ENCODE peak calls at places on chromosomes 2 and 18, in four cellular contexts. B, M, C and T are unnamed samples.

GRCh38 chr18:55522011-55522410 is 66.0 kb downstream of the TCF4 start:
- DNase-seq in B (peak), M (no peak), C (peak), T (no peak)

GRCh38 chr2:14633451-14634211 is 1.1 kb downstream of the LRATD1 start:
- DNase-seq in B (no peak), M (no peak), C (no peak), T (no peak)

GRCh38 chr18:77077401-77077800 is 55.2 kb downstream of the MBP start:
- DNase-seq in B (no peak), M (no peak), C (no peak), T (no peak)

GRCh38 chr2:35168351-35168750 is 1187.2 kb upstream of the CRIM1 start:
- DNase-seq in B (no peak), M (no peak), C (no peak), T (no peak)

GRCh38 chr18:59620381-59620780 is 76.8 kb downstream of the CCBE1 start:
- DNase-seq in B (no peak), M (no peak), C (no peak), T (no peak)

GRCh38 chr2:3356799-3357198 is 20.8 kb downstream of the EIPR1 start:
- DNase-seq in B (no peak), M (no peak), C (no peak), T (no peak)

GRCh38 chr2:19982268-19982667 is 7.6 kb downstream of the WDR35 start:
- DNase-seq in B (no peak), M (peak), C (no peak), T (no peak)

GRCh38 chr2:151878655-151879563 is 50.7 kb upstream of the ARL5A start:
- DNase-seq in B (peak), M (peak), C (no peak), T (no peak)

GRCh38 chr2:128568106-128568505 is 249.4 kb upstream of the HS6ST1 start:
- DNase-seq in B (no peak), M (no peak), C (no peak), T (no peak)

GRCh38 chr18:27789406-27789805 is 387.5 kb downstream of the CDH2 start:
- DNase-seq in B (no peak), M (no peak), C (no peak), T (no peak)

GRCh38 chr2:37365669-37366068 is 21.2 kb downstream of the QPCT start:
- DNase-seq in B (no peak), M (no peak), C (no peak), T (no peak)

GRCh38 chr2:189880963-189881362 is 96.7 kb downstream of the PMS1 start:
- DNase-seq in B (no peak), M (no peak), C (no peak), T (no peak)

GRCh38 chr2:129877795-129878775 is 101.4 kb upstream of the RAB6C start:
- DNase-seq in B (peak), M (no peak), C (peak), T (no peak)

GRCh38 chr2:95305341-95306058 is 8.4 kb downstream of the KCNIP3 start:
- DNase-seq in B (no peak), M (peak), C (no peak), T (no peak)

GRCh38 chr18:79586436-79587297 is 92.9 kb upstream of the CTDP1 start:
- DNase-seq in B (peak), M (no peak), C (no peak), T (no peak)

GRCh38 chr2:218218409-218219185 is 1.6 kb downstream of the ARPC2 start:
- DNase-seq in B (no peak), M (no peak), C (no peak), T (peak)

GRCh38 chr2:84840306-84840705 is 40.6 kb downstream of the TRABD2A start:
- DNase-seq in B (peak), M (no peak), C (no peak), T (no peak)

GRCh38 chr18:47919916-47920315 is 10.5 kb downstream of the SMAD2 start:
- DNase-seq in B (no peak), M (no peak), C (no peak), T (no peak)

GRCh38 chr2:64568836-64569235 is 44.7 kb downstream of the AFTPH start:
- DNase-seq in B (no peak), M (peak), C (no peak), T (no peak)

GRCh38 chr2:63347361-63347760 is 240.9 kb downstream of the WDPCP start:
- DNase-seq in B (no peak), M (no peak), C (no peak), T (no peak)

GRCh38 chr2:122028371-122029102 is 273.1 kb downstream of the TSN start:
- DNase-seq in B (no peak), M (no peak), C (no peak), T (no peak)

GRCh38 chr18:68400889-68401288 is 314.0 kb downstream of the TMX3 start:
- DNase-seq in B (no peak), M (no peak), C (no peak), T (no peak)

GRCh38 chr2:218392891-218393462 is 6.7 kb upstream of the CTDSP1 start:
- DNase-seq in B (no peak), M (no peak), C (no peak), T (no peak)

DNA sequence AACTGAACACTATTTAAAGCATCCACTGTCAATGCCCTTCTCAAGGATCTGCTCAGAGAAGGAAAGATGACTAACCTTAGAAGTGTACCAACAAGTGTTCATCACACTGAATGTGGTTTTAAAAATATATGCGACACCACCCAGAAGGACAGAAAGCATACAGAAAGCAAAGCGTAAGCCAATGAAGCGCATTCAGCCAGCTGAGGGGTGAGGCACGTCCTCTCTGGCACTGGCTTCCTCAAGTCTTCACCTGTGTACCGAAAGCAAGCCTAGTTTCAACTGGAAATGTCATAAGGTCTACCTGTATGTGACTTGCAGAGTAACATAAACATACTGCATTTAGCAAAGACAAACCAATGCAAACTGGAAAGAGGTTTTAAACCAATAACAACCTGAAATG is 88.8 kb downstream of the PSMG2 start:
- DNase-seq in B (no peak), M (no peak), C (no peak), T (no peak)
- TF ChIP-seq FOXK2 in B (no peak), M (no peak), C (no peak), T (no peak)

GRCh38 chr2:23595601-23596251 is 210.7 kb downstream of the KLHL29 start:
- DNase-seq in B (no peak), M (peak), C (no peak), T (no peak)
- TF ChIP-seq FOXK2 in B (no peak), M (no peak), C (no peak), T (no peak)

GRCh38 chr2:239826376-239826775 is 198.8 kb downstream of the NDUFA10 start:
- DNase-seq in B (no peak), M (no peak), C (no peak), T (no peak)

GRCh38 chr2:239824866-239825704 is 200.1 kb downstream of the NDUFA10 start:
- DNase-seq in B (peak), M (no peak), C (no peak), T (no peak)

GRCh38 chr2:239825705-239825979 is 199.5 kb downstream of the NDUFA10 start:
- DNase-seq in B (no peak), M (no peak), C (no peak), T (no peak)

GRCh38 chr2:239822146-239822945 is 202.8 kb downstream of the NDUFA10 start:
- DNase-seq in B (no peak), M (no peak), C (no peak), T (peak)

GRCh38 chr2:239824051-239824694 is 201.0 kb downstream of the NDUFA10 start:
- DNase-seq in B (peak), M (peak), C (no peak), T (no peak)
- TF ChIP-seq FOXK2 in B (no peak), M (no peak), C (no peak), T (no peak)

DNA sequence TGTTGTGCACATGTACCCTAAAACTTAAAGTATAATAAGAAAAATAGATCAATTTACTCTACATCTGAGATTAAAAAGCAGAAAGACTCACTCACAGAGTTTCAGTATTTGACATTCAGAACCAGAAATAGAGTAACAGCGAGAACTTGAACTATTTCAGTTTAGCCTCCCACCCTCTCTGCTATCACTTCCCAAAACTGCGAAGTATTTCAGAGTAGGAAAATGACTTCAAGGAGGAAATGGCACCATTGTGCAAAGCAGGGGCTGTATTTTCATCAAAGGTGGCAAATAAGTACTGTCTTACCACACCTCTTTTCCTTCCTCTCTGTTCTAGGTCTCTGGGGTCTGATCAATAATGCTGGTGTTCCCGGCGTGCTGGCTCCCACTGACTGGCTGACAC is 13.6 kb downstream of the DHRS9 start:
- DNase-seq in B (no peak), M (no peak), C (no peak), T (peak)
- TF ChIP-seq FOXK2 in B (no peak), M (no peak), C (no peak), T (no peak)

DNA sequence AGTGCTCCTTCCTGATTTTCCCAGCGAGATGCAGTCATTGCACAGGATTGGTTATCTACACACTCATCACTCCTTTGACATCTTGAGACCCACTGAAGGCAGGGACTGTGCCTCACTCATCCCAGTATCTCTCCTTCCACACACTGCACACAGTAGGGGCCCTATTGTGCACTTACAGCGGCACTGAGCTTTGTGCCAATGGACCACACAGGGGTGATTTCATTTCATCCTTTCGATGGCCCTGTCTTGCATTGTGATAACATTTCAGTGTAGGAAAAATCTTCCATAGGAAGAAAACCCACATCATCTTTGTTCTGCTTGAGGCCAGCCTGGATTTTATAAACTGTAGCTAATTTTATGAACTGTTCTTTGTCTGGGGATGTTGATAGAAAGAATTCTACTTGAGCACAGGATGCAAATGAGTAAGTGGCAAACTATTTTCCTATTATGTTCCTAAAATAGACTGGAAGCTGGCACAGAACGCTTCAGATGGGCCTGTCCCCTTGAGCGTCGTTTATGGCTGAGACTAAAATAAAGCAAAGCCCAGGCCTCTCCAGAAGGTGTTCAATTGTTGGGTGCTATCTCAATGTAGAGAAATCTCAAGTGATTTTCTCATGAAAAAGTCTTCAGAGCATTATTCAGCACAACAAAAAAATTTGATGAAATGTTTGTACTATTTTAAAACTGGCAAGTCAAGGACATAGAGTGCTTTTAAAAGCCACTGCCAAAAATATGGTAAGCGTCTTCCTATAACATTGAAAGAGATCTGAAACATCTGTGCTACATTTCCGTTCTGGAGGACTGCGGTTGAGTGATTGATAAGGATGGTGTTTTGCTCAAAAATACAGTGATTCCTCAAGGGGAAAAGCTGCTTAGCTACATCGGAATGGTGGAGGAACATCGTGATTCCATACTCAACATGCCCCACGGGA is 10.7 kb upstream of the LRRFIP1 start:
- DNase-seq in B (no peak), M (no peak), C (no peak), T (no peak)
- TF ChIP-seq FOXK2 in B (no peak), M (no peak), C (no peak), T (no peak)

GRCh38 chr2:15797231-15797945 is 143.0 kb upstream of the MYCN start:
- DNase-seq in B (no peak), M (no peak), C (peak), T (no peak)
- TF ChIP-seq FOXK2 in B (no peak), M (no peak), C (no peak), T (no peak)

DNA sequence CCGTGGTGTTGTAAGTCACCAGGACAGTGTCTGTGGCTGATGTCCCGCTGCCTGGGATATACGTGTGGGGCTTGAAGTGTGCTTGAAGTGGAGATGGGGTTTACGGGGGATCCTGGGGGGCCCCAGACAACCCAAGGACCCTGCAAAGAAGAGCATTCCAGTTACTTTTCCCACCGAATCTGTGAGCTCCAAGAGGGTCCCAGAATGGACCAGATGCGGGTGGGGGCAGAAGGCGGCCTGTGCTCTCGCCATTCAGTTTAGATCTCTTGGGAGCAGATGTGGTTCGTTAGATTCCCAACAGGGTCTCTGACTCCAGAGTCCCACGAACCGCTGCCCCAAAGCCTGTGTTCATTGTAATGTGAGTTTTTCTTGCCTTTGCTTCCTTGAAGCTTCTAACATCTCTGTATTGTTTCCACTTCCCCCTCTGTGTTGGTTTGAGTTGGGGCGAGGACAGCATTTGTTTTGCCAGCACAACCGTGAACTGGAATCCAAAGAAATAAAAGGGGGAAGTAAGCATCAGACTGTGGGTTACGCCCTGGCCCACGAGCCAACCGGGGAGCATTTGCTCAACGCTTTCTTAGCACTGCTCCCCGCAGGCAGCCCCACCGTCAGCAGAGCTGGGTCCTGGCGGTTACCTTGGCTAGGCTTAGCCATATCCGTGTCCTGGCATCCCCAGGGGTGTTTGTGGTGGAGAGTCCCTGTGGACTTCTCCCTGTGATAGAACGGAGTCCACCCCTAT is 92.1 kb downstream of the SH3BP4 start:
- DNase-seq in B (no peak), M (no peak), C (no peak), T (no peak)
- TF ChIP-seq FOXK2 in B (no peak), M (no peak), C (no peak), T (no peak)

GRCh38 chr18:49778826-49779465 is 34.4 kb downstream of the ACAA2 start:
- DNase-seq in B (no peak), M (no peak), C (no peak), T (peak)
- TF ChIP-seq FOXK2 in B (no peak), M (no peak), C (no peak), T (no peak)

GRCh38 chr2:143452817-143453462 is 323.7 kb downstream of the ARHGAP15 start:
- DNase-seq in B (no peak), M (no peak), C (no peak), T (no peak)
- TF ChIP-seq FOXK2 in B (no peak), M (no peak), C (no peak), T (no peak)